ENCODE peak calls at places on chromosome 6, in nine cellular contexts. One of them, this sample, is unnamed.

GRCh38 chr6:88380618-88381288 is 214.6 kb upstream of the CNR1 start:
- DNase-seq in COR-L47: no peak
- DNase-seq in pons: no peak
- DNase-seq in NCI-H510A: no peak
- DNase-seq in A673: no peak
- DNase-seq in stimulated activated CD4-positive, alpha-beta T cell treated with anti-CD3 and anti-CD28 coated beads, Interleukin-2, amount 100 ng/mL, for 48 hours: no peak
- DNase-seq in H9: no peak
- DNase-seq in nucleus accumbens: peak; percentile 1
- DNase-seq in COLO829: no peak
- DNase-seq in this sample: no peak

GRCh38 chr6:113825776-113826175 is 31.4 kb upstream of the MARCKS start:
- DNase-seq in COR-L47: no peak
- DNase-seq in pons: peak; percentile 90
- DNase-seq in NCI-H510A: no peak
- DNase-seq in A673: peak; percentile 76
- DNase-seq in stimulated activated CD4-positive, alpha-beta T cell treated with anti-CD3 and anti-CD28 coated beads, Interleukin-2, amount 100 ng/mL, for 48 hours: no peak
- DNase-seq in H9: no peak
- DNase-seq in nucleus accumbens: peak; percentile 91
- DNase-seq in COLO829: no peak
- DNase-seq in this sample: no peak

GRCh38 chr6:148972481-148972880 is 225.7 kb downstream of the UST start:
- DNase-seq in COR-L47: peak; percentile 87
- DNase-seq in pons: no peak
- DNase-seq in NCI-H510A: peak; percentile 81
- DNase-seq in A673: peak; percentile 10
- DNase-seq in stimulated activated CD4-positive, alpha-beta T cell treated with anti-CD3 and anti-CD28 coated beads, Interleukin-2, amount 100 ng/mL, for 48 hours: peak; percentile 20
- DNase-seq in H9: peak; percentile 98
- DNase-seq in nucleus accumbens: no peak
- DNase-seq in COLO829: no peak
- DNase-seq in this sample: peak; percentile 75

GRCh38 chr6:1055015-1055921 is 256.6 kb upstream of the FOXQ1 start:
- DNase-seq in COR-L47: no peak
- DNase-seq in pons: no peak
- DNase-seq in NCI-H510A: no peak
- DNase-seq in A673: no peak
- DNase-seq in stimulated activated CD4-positive, alpha-beta T cell treated with anti-CD3 and anti-CD28 coated beads, Interleukin-2, amount 100 ng/mL, for 48 hours: no peak
- DNase-seq in H9: no peak
- DNase-seq in nucleus accumbens: no peak
- DNase-seq in COLO829: no peak
- DNase-seq in this sample: no peak

GRCh38 chr6:160129886-160130615 is 8.4 kb downstream of the SLC22A1 start:
- DNase-seq in COR-L47: no peak
- DNase-seq in pons: no peak
- DNase-seq in NCI-H510A: no peak
- DNase-seq in A673: no peak
- DNase-seq in stimulated activated CD4-positive, alpha-beta T cell treated with anti-CD3 and anti-CD28 coated beads, Interleukin-2, amount 100 ng/mL, for 48 hours: no peak
- DNase-seq in H9: no peak
- DNase-seq in nucleus accumbens: no peak
- DNase-seq in COLO829: no peak
- DNase-seq in this sample: no peak

GRCh38 chr6:6210994-6211393 is 109.5 kb downstream of the F13A1 start:
- DNase-seq in COR-L47: no peak
- DNase-seq in pons: no peak
- DNase-seq in NCI-H510A: no peak
- DNase-seq in A673: no peak
- DNase-seq in stimulated activated CD4-positive, alpha-beta T cell treated with anti-CD3 and anti-CD28 coated beads, Interleukin-2, amount 100 ng/mL, for 48 hours: no peak
- DNase-seq in H9: no peak
- DNase-seq in nucleus accumbens: no peak
- DNase-seq in COLO829: no peak
- DNase-seq in this sample: no peak

GRCh38 chr6:52389626-52390360 is 27.8 kb downstream of the PAQR8 start:
- DNase-seq in COR-L47: peak; percentile 40
- DNase-seq in pons: no peak
- DNase-seq in NCI-H510A: peak; percentile 26
- DNase-seq in A673: peak; percentile 41
- DNase-seq in stimulated activated CD4-positive, alpha-beta T cell treated with anti-CD3 and anti-CD28 coated beads, Interleukin-2, amount 100 ng/mL, for 48 hours: no peak
- DNase-seq in H9: no peak
- DNase-seq in nucleus accumbens: peak; percentile 11
- DNase-seq in COLO829: peak; percentile 75
- DNase-seq in this sample: no peak

GRCh38 chr6:139883776-139884175 is 509.3 kb upstream of the CITED2 start:
- DNase-seq in COR-L47: no peak
- DNase-seq in pons: peak; percentile 45
- DNase-seq in NCI-H510A: no peak
- DNase-seq in A673: no peak
- DNase-seq in stimulated activated CD4-positive, alpha-beta T cell treated with anti-CD3 and anti-CD28 coated beads, Interleukin-2, amount 100 ng/mL, for 48 hours: no peak
- DNase-seq in H9: no peak
- DNase-seq in nucleus accumbens: no peak
- DNase-seq in COLO829: no peak
- DNase-seq in this sample: no peak

GRCh38 chr6:80767808-80768207 is 661.3 kb downstream of the BCKDHB start:
- DNase-seq in COR-L47: no peak
- DNase-seq in pons: no peak
- DNase-seq in NCI-H510A: no peak
- DNase-seq in A673: peak; percentile 46
- DNase-seq in stimulated activated CD4-positive, alpha-beta T cell treated with anti-CD3 and anti-CD28 coated beads, Interleukin-2, amount 100 ng/mL, for 48 hours: no peak
- DNase-seq in H9: peak; percentile 25
- DNase-seq in nucleus accumbens: no peak
- DNase-seq in COLO829: peak; percentile 21
- DNase-seq in this sample: no peak

GRCh38 chr6:154757352-154758095 is 24.3 kb downstream of the SCAF8 start:
- DNase-seq in COR-L47: no peak
- DNase-seq in pons: no peak
- DNase-seq in NCI-H510A: no peak
- DNase-seq in A673: no peak
- DNase-seq in stimulated activated CD4-positive, alpha-beta T cell treated with anti-CD3 and anti-CD28 coated beads, Interleukin-2, amount 100 ng/mL, for 48 hours: no peak
- DNase-seq in H9: no peak
- DNase-seq in nucleus accumbens: no peak
- DNase-seq in COLO829: no peak
- DNase-seq in this sample: no peak

GRCh38 chr6:34773906-34774305 is 16.6 kb downstream of the SNRPC start:
- DNase-seq in COR-L47: no peak
- DNase-seq in pons: peak; percentile 52
- DNase-seq in NCI-H510A: no peak
- DNase-seq in A673: no peak
- DNase-seq in stimulated activated CD4-positive, alpha-beta T cell treated with anti-CD3 and anti-CD28 coated beads, Interleukin-2, amount 100 ng/mL, for 48 hours: no peak
- DNase-seq in H9: no peak
- DNase-seq in nucleus accumbens: no peak
- DNase-seq in COLO829: no peak
- DNase-seq in this sample: no peak

GRCh38 chr6:43669050-43669921 is 18.3 kb downstream of the MRPS18A start:
- DNase-seq in COR-L47: no peak
- DNase-seq in pons: peak; percentile 51
- DNase-seq in NCI-H510A: no peak
- DNase-seq in A673: no peak
- DNase-seq in stimulated activated CD4-positive, alpha-beta T cell treated with anti-CD3 and anti-CD28 coated beads, Interleukin-2, amount 100 ng/mL, for 48 hours: no peak
- DNase-seq in H9: peak; percentile 42
- DNase-seq in nucleus accumbens: peak; percentile 46
- DNase-seq in COLO829: no peak
- DNase-seq in this sample: no peak

GRCh38 chr6:6474170-6474920 is 114.2 kb upstream of the LY86 start:
- DNase-seq in COR-L47: peak; percentile 88
- DNase-seq in pons: no peak
- DNase-seq in NCI-H510A: no peak
- DNase-seq in A673: no peak
- DNase-seq in stimulated activated CD4-positive, alpha-beta T cell treated with anti-CD3 and anti-CD28 coated beads, Interleukin-2, amount 100 ng/mL, for 48 hours: no peak
- DNase-seq in H9: no peak
- DNase-seq in nucleus accumbens: no peak
- DNase-seq in COLO829: no peak
- DNase-seq in this sample: no peak

GRCh38 chr6:163427498-163428254 is 13.2 kb downstream of the QKI start:
- DNase-seq in COR-L47: no peak
- DNase-seq in pons: no peak
- DNase-seq in NCI-H510A: no peak
- DNase-seq in A673: peak; percentile 82
- DNase-seq in stimulated activated CD4-positive, alpha-beta T cell treated with anti-CD3 and anti-CD28 coated beads, Interleukin-2, amount 100 ng/mL, for 48 hours: no peak
- DNase-seq in H9: no peak
- DNase-seq in nucleus accumbens: no peak
- DNase-seq in COLO829: no peak
- DNase-seq in this sample: no peak

GRCh38 chr6:12313992-12314589 is 23.9 kb downstream of the EDN1 start:
- DNase-seq in COR-L47: no peak
- DNase-seq in pons: no peak
- DNase-seq in NCI-H510A: no peak
- DNase-seq in A673: no peak
- DNase-seq in stimulated activated CD4-positive, alpha-beta T cell treated with anti-CD3 and anti-CD28 coated beads, Interleukin-2, amount 100 ng/mL, for 48 hours: no peak
- DNase-seq in H9: no peak
- DNase-seq in nucleus accumbens: no peak
- DNase-seq in COLO829: no peak
- DNase-seq in this sample: no peak

GRCh38 chr6:36099872-36100483 is 30.3 kb upstream of the MAPK13 start:
- DNase-seq in COR-L47: no peak
- DNase-seq in pons: no peak
- DNase-seq in NCI-H510A: no peak
- DNase-seq in A673: peak; percentile 57
- DNase-seq in stimulated activated CD4-positive, alpha-beta T cell treated with anti-CD3 and anti-CD28 coated beads, Interleukin-2, amount 100 ng/mL, for 48 hours: no peak
- DNase-seq in H9: no peak
- DNase-seq in nucleus accumbens: no peak
- DNase-seq in COLO829: no peak
- DNase-seq in this sample: no peak

GRCh38 chr6:36118550-36119107 is 11.7 kb upstream of the MAPK13 start:
- DNase-seq in COR-L47: peak; percentile 79
- DNase-seq in pons: no peak
- DNase-seq in NCI-H510A: peak; percentile 51
- DNase-seq in A673: no peak
- DNase-seq in stimulated activated CD4-positive, alpha-beta T cell treated with anti-CD3 and anti-CD28 coated beads, Interleukin-2, amount 100 ng/mL, for 48 hours: peak; percentile 31
- DNase-seq in H9: no peak
- DNase-seq in nucleus accumbens: no peak
- DNase-seq in COLO829: no peak
- DNase-seq in this sample: no peak

GRCh38 chr6:6560909-6561308 is 27.6 kb upstream of the LY86 start:
- DNase-seq in COR-L47: no peak
- DNase-seq in pons: peak; percentile 14
- DNase-seq in NCI-H510A: no peak
- DNase-seq in A673: no peak
- DNase-seq in stimulated activated CD4-positive, alpha-beta T cell treated with anti-CD3 and anti-CD28 coated beads, Interleukin-2, amount 100 ng/mL, for 48 hours: no peak
- DNase-seq in H9: no peak
- DNase-seq in nucleus accumbens: no peak
- DNase-seq in COLO829: no peak
- DNase-seq in this sample: no peak

GRCh38 chr6:34520645-34521462 is 35.3 kb downstream of the SPDEF start:
- DNase-seq in COR-L47: no peak
- DNase-seq in pons: no peak
- DNase-seq in NCI-H510A: no peak
- DNase-seq in A673: no peak
- DNase-seq in stimulated activated CD4-positive, alpha-beta T cell treated with anti-CD3 and anti-CD28 coated beads, Interleukin-2, amount 100 ng/mL, for 48 hours: no peak
- DNase-seq in H9: no peak
- DNase-seq in nucleus accumbens: no peak
- DNase-seq in COLO829: no peak
- DNase-seq in this sample: no peak

GRCh38 chr6:137496909-137497721 is 2.9 kb upstream of the OLIG3 start:
- DNase-seq in COR-L47: no peak
- DNase-seq in pons: no peak
- DNase-seq in NCI-H510A: no peak
- DNase-seq in A673: no peak
- DNase-seq in stimulated activated CD4-positive, alpha-beta T cell treated with anti-CD3 and anti-CD28 coated beads, Interleukin-2, amount 100 ng/mL, for 48 hours: no peak
- DNase-seq in H9: no peak
- DNase-seq in nucleus accumbens: no peak
- DNase-seq in COLO829: no peak
- DNase-seq in this sample: no peak

GRCh38 chr6:29678114-29678513 is 2.8 kb downstream of the ZFP57 start:
- DNase-seq in COR-L47: no peak
- DNase-seq in pons: no peak
- DNase-seq in NCI-H510A: no peak
- DNase-seq in A673: no peak
- DNase-seq in stimulated activated CD4-positive, alpha-beta T cell treated with anti-CD3 and anti-CD28 coated beads, Interleukin-2, amount 100 ng/mL, for 48 hours: no peak
- DNase-seq in H9: no peak
- DNase-seq in nucleus accumbens: no peak
- DNase-seq in COLO829: no peak
- DNase-seq in this sample: no peak

GRCh38 chr6:122803056-122803695 is 14.1 kb downstream of the SMPDL3A start:
- DNase-seq in COR-L47: no peak
- DNase-seq in pons: no peak
- DNase-seq in NCI-H510A: no peak
- DNase-seq in A673: peak; percentile 14
- DNase-seq in stimulated activated CD4-positive, alpha-beta T cell treated with anti-CD3 and anti-CD28 coated beads, Interleukin-2, amount 100 ng/mL, for 48 hours: no peak
- DNase-seq in H9: no peak
- DNase-seq in nucleus accumbens: no peak
- DNase-seq in COLO829: no peak
- DNase-seq in this sample: no peak

GRCh38 chr6:155245871-155246270 is 17.9 kb upstream of the CLDN20 start:
- DNase-seq in COR-L47: no peak
- DNase-seq in pons: no peak
- DNase-seq in NCI-H510A: no peak
- DNase-seq in A673: no peak
- DNase-seq in stimulated activated CD4-positive, alpha-beta T cell treated with anti-CD3 and anti-CD28 coated beads, Interleukin-2, amount 100 ng/mL, for 48 hours: no peak
- DNase-seq in H9: no peak
- DNase-seq in nucleus accumbens: no peak
- DNase-seq in COLO829: no peak
- DNase-seq in this sample: no peak

GRCh38 chr6:41286544-41287346 is at the start of gene TREM1:
- DNase-seq in COR-L47: no peak
- DNase-seq in pons: peak; percentile 58
- DNase-seq in NCI-H510A: peak; percentile 36
- DNase-seq in A673: no peak
- DNase-seq in stimulated activated CD4-positive, alpha-beta T cell treated with anti-CD3 and anti-CD28 coated beads, Interleukin-2, amount 100 ng/mL, for 48 hours: no peak
- DNase-seq in H9: no peak
- DNase-seq in nucleus accumbens: no peak
- DNase-seq in COLO829: peak; percentile 0
- DNase-seq in this sample: no peak

GRCh38 chr6:45691426-45691825 is 313.7 kb upstream of the SUPT3H start:
- DNase-seq in COR-L47: no peak
- DNase-seq in pons: no peak
- DNase-seq in NCI-H510A: no peak
- DNase-seq in A673: no peak
- DNase-seq in stimulated activated CD4-positive, alpha-beta T cell treated with anti-CD3 and anti-CD28 coated beads, Interleukin-2, amount 100 ng/mL, for 48 hours: no peak
- DNase-seq in H9: no peak
- DNase-seq in nucleus accumbens: no peak
- DNase-seq in COLO829: no peak
- DNase-seq in this sample: no peak

GRCh38 chr6:16722616-16723015 is 38.6 kb downstream of the ATXN1 start:
- DNase-seq in COR-L47: no peak
- DNase-seq in pons: no peak
- DNase-seq in NCI-H510A: no peak
- DNase-seq in A673: no peak
- DNase-seq in stimulated activated CD4-positive, alpha-beta T cell treated with anti-CD3 and anti-CD28 coated beads, Interleukin-2, amount 100 ng/mL, for 48 hours: no peak
- DNase-seq in H9: no peak
- DNase-seq in nucleus accumbens: no peak
- DNase-seq in COLO829: no peak
- DNase-seq in this sample: no peak

GRCh38 chr6:51579013-51579412 is 508.4 kb downstream of the PKHD1 start:
- DNase-seq in COR-L47: no peak
- DNase-seq in pons: no peak
- DNase-seq in NCI-H510A: no peak
- DNase-seq in A673: no peak
- DNase-seq in stimulated activated CD4-positive, alpha-beta T cell treated with anti-CD3 and anti-CD28 coated beads, Interleukin-2, amount 100 ng/mL, for 48 hours: no peak
- DNase-seq in H9: no peak
- DNase-seq in nucleus accumbens: no peak
- DNase-seq in COLO829: no peak
- DNase-seq in this sample: no peak

GRCh38 chr6:51411726-51412125 is 593.1 kb downstream of the TFAP2B start:
- DNase-seq in COR-L47: no peak
- DNase-seq in pons: no peak
- DNase-seq in NCI-H510A: no peak
- DNase-seq in A673: peak; percentile 12
- DNase-seq in stimulated activated CD4-positive, alpha-beta T cell treated with anti-CD3 and anti-CD28 coated beads, Interleukin-2, amount 100 ng/mL, for 48 hours: no peak
- DNase-seq in H9: no peak
- DNase-seq in nucleus accumbens: no peak
- DNase-seq in COLO829: peak; percentile 78
- DNase-seq in this sample: no peak

GRCh38 chr6:40550096-40550731 is 37.0 kb downstream of the LRFN2 start:
- DNase-seq in COR-L47: no peak
- DNase-seq in pons: peak; percentile 47
- DNase-seq in NCI-H510A: peak; percentile 16
- DNase-seq in A673: peak; percentile 81
- DNase-seq in stimulated activated CD4-positive, alpha-beta T cell treated with anti-CD3 and anti-CD28 coated beads, Interleukin-2, amount 100 ng/mL, for 48 hours: no peak
- DNase-seq in H9: no peak
- DNase-seq in nucleus accumbens: peak; percentile 5
- DNase-seq in COLO829: peak; percentile 36
- DNase-seq in this sample: no peak

GRCh38 chr6:19450651-19451050 is 386.5 kb upstream of the ID4 start:
- DNase-seq in COR-L47: no peak
- DNase-seq in pons: no peak
- DNase-seq in NCI-H510A: no peak
- DNase-seq in A673: no peak
- DNase-seq in stimulated activated CD4-positive, alpha-beta T cell treated with anti-CD3 and anti-CD28 coated beads, Interleukin-2, amount 100 ng/mL, for 48 hours: no peak
- DNase-seq in H9: no peak
- DNase-seq in nucleus accumbens: no peak
- DNase-seq in COLO829: no peak
- DNase-seq in this sample: no peak

GRCh38 chr6:116059713-116060571 is 749 bp downstream of the FRK start:
- DNase-seq in COR-L47: no peak
- DNase-seq in pons: no peak
- DNase-seq in NCI-H510A: no peak
- DNase-seq in A673: peak; percentile 26
- DNase-seq in stimulated activated CD4-positive, alpha-beta T cell treated with anti-CD3 and anti-CD28 coated beads, Interleukin-2, amount 100 ng/mL, for 48 hours: no peak
- DNase-seq in H9: no peak
- DNase-seq in nucleus accumbens: no peak
- DNase-seq in COLO829: no peak
- DNase-seq in this sample: no peak